ENCODE peak calls at places on chromosomes 3 and 15, in seven cellular contexts. V is stimulated activated CD8-positive, alpha-beta memory T cell treated with anti-CD3 and anti-CD28 coated beads, Interleukin-7, amount 100 ng/mL, for 1 hour; N is right lobe of liver; X is NCI-H460; F is stomach; S is upper lobe of right lung; W is activated gamma-delta T cell treated with Interleukin-2 at 50 U/mL for 16 hours. Q is an unnamed sample.

GRCh38 chr15:69668963-69669362 is 216.3 kb downstream of the RPLP1 start:
- DNase-seq in X (no peak), F (peak; percentile 31), N (no peak), V (no peak), W (peak; percentile 51), S (no peak), Q (no peak)

GRCh38 chr3:47586746-47587145 is 8.1 kb upstream of the CSPG5 start:
- DNase-seq in V (no peak), F (no peak), X (no peak), N (no peak), S (no peak), W (no peak), Q (no peak)

GRCh38 chr15:36810656-36811449 is 231.4 kb downstream of the CDIN1 start:
- DNase-seq in X (peak; percentile 4), S (no peak), N (no peak), F (no peak), V (no peak), W (no peak), Q (no peak)

GRCh38 chr15:80177151-80177550 is 24.4 kb downstream of the FAH start:
- DNase-seq in S (no peak), V (no peak), N (no peak), X (no peak), W (no peak), F (no peak), Q (no peak)

GRCh38 chr3:69282191-69282590 is 103.7 kb downstream of the FRMD4B start:
- DNase-seq in W (peak; percentile 40), X (no peak), V (no peak), F (no peak), S (no peak), N (no peak), Q (no peak)

GRCh38 chr15:78204351-78205309 is 29.7 kb downstream of the ACSBG1 start:
- DNase-seq in F (peak; percentile 25), W (no peak), N (no peak), S (no peak), V (no peak), X (no peak), Q (no peak)

GRCh38 chr3:114706591-114707224 is 412.9 kb downstream of the TIGIT start:
- DNase-seq in N (no peak), W (no peak), X (peak; percentile 5), S (no peak), F (no peak), V (no peak), Q (no peak)

GRCh38 chr3:70298385-70298784 is 14.1 kb downstream of the MDFIC2 start:
- DNase-seq in W (no peak), X (no peak), V (no peak), F (no peak), S (no peak), N (no peak), Q (no peak)

GRCh38 chr3:15982667-15983145 is 184.9 kb upstream of the ANKRD28 start:
- DNase-seq in V (no peak), N (no peak), F (no peak), X (peak; percentile 30), W (no peak), S (no peak), Q (no peak)

GRCh38 chr3:3699816-3700633 is 99.2 kb upstream of the LRRN1 start:
- DNase-seq in N (no peak), W (no peak), S (no peak), X (no peak), F (no peak), V (no peak), Q (no peak)

GRCh38 chr3:8416965-8417364 is 84.7 kb upstream of the LMCD1 start:
- DNase-seq in W (no peak), N (peak; percentile 40), F (peak; percentile 55), X (peak; percentile 19), S (peak; percentile 73), V (no peak), Q (peak; percentile 56)

GRCh38 chr3:153379516-153379915 is 217.5 kb downstream of the RAP2B start:
- DNase-seq in F (no peak), X (no peak), V (no peak), S (no peak), W (no peak), N (no peak), Q (no peak)

GRCh38 chr3:196782496-196782895 is 42.8 kb downstream of the PAK2 start:
- DNase-seq in V (no peak), F (no peak), X (no peak), S (no peak), N (no peak), W (no peak), Q (no peak)

GRCh38 chr3:10715886-10716285 is 100.1 kb upstream of the SLC6A11 start:
- DNase-seq in N (no peak), S (no peak), W (no peak), F (no peak), X (no peak), V (no peak), Q (no peak)

GRCh38 chr15:33157636-33158035 is 36.9 kb downstream of the FMN1 start:
- DNase-seq in V (no peak), W (no peak), N (no peak), X (no peak), F (no peak), S (no peak), Q (no peak)

GRCh38 chr3:171994646-171995441 is 44.5 kb upstream of the FNDC3B start:
- DNase-seq in F (no peak), W (no peak), N (no peak), X (no peak), S (no peak), V (no peak), Q (no peak)